ENCODE peak calls at places on chromosomes 7 and 10, in six cellular contexts. A, X, J, O, W and S are unnamed samples.

GRCh38 chr10:132282667-132283603 is 24.8 kb downstream of the STK32C start:
- DNase-seq in A (no peak), X (no peak), J (no peak), O (no peak), W (no peak), S (no peak)

GRCh38 chr7:104534149-104534548 is 205.7 kb downstream of the LHFPL3 start:
- DNase-seq in A (no peak), X (no peak), J (no peak), O (no peak), W (no peak), S (no peak)

GRCh38 chr7:103540986-103541385 is 95.0 kb upstream of the SLC26A5 start:
- DNase-seq in A (no peak), X (no peak), J (no peak), O (no peak), W (no peak), S (no peak)

GRCh38 chr7:128697301-128697905 is 25.3 kb downstream of the GARIN1A start:
- DNase-seq in A (no peak), X (peak), J (no peak), O (peak), W (peak), S (no peak)

GRCh38 chr10:28327494-28327886 is 24.6 kb upstream of the MPP7 start:
- DNase-seq in A (no peak), X (no peak), J (no peak), O (no peak), W (no peak), S (no peak)

GRCh38 chr7:117270371-117270770 is 52.5 kb downstream of the WNT2 start:
- DNase-seq in A (no peak), X (no peak), J (no peak), O (no peak), W (no peak), S (no peak)

GRCh38 chr7:9937944-9938631 is 1035.6 kb upstream of the PHF14 start:
- DNase-seq in A (no peak), X (no peak), J (no peak), O (no peak), W (no peak), S (no peak)

GRCh38 chr10:11602919-11603523 is 8.4 kb downstream of the USP6NL start:
- DNase-seq in A (peak), X (no peak), J (peak), O (peak), W (no peak), S (no peak)

GRCh38 chr10:91357497-91357896 is 52.6 kb upstream of the HECTD2 start:
- DNase-seq in A (no peak), X (no peak), J (no peak), O (no peak), W (no peak), S (no peak)

GRCh38 chr10:29240991-29241660 is 47.7 kb upstream of the LYZL1 start:
- DNase-seq in A (no peak), X (no peak), J (no peak), O (no peak), W (no peak), S (no peak)

GRCh38 chr10:33487014-33487776 is 152.7 kb upstream of the NRP1 start:
- DNase-seq in A (no peak), X (no peak), J (no peak), O (no peak), W (no peak), S (no peak)

GRCh38 chr10:132104062-132104461 is 38.3 kb downstream of the JAKMIP3 start:
- DNase-seq in A (no peak), X (no peak), J (no peak), O (no peak), W (no peak), S (no peak)

GRCh38 chr7:125338110-125338509 is 408.5 kb upstream of the POT1 start:
- DNase-seq in A (no peak), X (no peak), J (no peak), O (no peak), W (no peak), S (no peak)

GRCh38 chr10:49112098-49112497 is 3.2 kb downstream of the VSTM4 start:
- DNase-seq in A (no peak), X (no peak), J (no peak), O (no peak), W (no peak), S (peak)

GRCh38 chr7:156616269-156617202 is 24.0 kb upstream of the RNF32 start:
- DNase-seq in A (no peak), X (peak), J (no peak), O (peak), W (peak), S (peak)

GRCh38 chr10:22158426-22158825 is 59.4 kb downstream of the EBLN1 start:
- DNase-seq in A (no peak), X (no peak), J (no peak), O (no peak), W (no peak), S (no peak)

GRCh38 chr10:90286941-90287340 is 570.9 kb downstream of the HTR7 start:
- DNase-seq in A (no peak), X (no peak), J (no peak), O (no peak), W (no peak), S (no peak)

GRCh38 chr10:114336823-114337509 is 67.3 kb downstream of the AFAP1L2 start:
- DNase-seq in A (no peak), X (no peak), J (no peak), O (no peak), W (no peak), S (no peak)

GRCh38 chr7:85474234-85474633 is 287.4 kb upstream of the SEMA3D start:
- DNase-seq in A (no peak), X (no peak), J (peak), O (no peak), W (no peak), S (no peak)

GRCh38 chr10:102752934-102753664 is 9.4 kb downstream of the WBP1L start:
- DNase-seq in A (no peak), X (no peak), J (peak), O (peak), W (peak), S (no peak)

GRCh38 chr7:142353147-142354058 is 95.5 kb upstream of the PRSS58 start:
- DNase-seq in A (no peak), X (no peak), J (no peak), O (no peak), W (no peak), S (no peak)

GRCh38 chr7:91249506-91250233 is 14.6 kb upstream of the FZD1 start:
- DNase-seq in A (no peak), X (no peak), J (no peak), O (no peak), W (no peak), S (no peak)
- TF ChIP-seq ATF3 in A (no peak), X (no peak), J (no peak), O (no peak), W (no peak), S (no peak)

DNA sequence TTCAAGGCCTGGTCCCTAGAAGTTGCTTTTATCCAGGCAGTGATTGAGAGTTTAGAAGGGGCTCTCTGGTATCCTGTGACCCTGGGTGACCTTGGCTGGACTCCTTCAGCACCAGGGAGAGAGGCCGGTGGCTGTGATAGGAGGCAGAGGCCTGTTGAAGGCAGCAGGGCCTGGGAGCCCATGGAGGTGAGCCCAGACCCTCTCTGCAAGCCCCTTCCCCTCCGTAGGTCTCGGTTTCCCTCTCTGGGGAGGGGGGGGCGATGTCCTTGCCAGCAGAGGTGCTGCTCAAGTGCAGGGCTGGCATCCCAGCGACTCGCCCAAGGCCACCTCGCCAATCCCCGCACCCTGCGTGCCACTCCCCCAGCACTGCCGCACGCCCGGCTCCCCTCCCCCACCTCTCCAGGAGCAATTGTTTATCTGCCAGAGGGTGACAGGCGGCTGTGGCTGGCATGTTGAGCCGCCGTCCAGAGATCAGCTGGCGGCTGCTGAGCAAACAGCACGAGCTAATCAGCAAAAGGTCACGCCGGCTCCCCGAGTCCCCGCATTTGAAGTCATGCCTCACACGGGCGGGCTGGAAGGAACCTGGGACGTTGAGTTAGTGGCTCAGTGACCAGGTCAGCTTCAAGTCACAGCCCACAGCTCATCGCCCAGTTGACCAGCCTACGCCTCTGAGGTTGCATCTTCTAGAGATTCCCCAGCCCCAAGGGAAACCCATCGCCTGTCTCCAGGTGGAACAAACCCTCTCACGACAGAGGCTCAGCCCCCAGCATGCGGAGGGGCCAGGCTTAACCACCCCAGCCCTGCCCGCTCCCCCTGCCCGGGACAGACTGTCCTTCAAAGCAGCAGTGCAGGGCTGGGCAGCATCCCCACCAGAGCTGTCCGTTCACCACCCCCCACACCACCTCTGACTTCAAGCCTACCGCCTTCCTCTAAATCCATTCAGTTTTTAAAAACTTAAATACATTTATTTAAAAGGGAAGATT is 43.7 kb downstream of the ELFN1 start:
- DNase-seq in A (no peak), X (peak), J (no peak), O (peak), W (no peak), S (no peak)
- TF ChIP-seq SP1 in A (no peak), X (no peak), J (no peak), O (peak), W (no peak), S (no peak)

DNA sequence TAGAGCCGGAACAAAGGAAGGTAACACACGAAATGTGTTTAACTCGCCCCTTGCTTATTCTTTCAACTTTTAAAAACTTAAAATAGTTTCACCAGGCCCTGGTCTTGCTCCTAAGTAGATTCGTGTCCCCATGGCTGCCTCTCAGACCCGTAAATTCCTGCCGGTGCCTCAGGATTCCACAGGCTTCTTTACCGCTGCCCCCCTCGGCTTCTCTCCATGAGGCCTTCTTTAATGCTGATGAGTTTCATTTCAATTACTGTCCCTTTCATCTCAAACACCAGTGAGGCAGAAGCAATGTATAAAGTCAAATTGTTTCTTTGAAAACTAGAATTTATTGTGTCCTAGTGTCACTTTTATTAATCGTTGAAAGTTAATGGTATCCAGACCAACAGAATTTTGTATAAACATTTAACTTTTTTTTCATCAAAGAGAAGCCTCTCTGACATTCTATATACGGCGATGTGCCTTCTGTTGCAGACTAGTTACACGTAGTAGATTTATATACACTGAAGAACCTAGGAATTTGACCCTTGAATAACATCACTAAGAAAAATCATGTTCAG is 225.2 kb downstream of the C7orf25 start:
- DNase-seq in A (no peak), X (peak), J (no peak), O (no peak), W (no peak), S (peak)
- TF ChIP-seq ATF3 in A (no peak), X (no peak), J (no peak), O (no peak), W (no peak), S (no peak)

GRCh38 chr10:77844713-77845454 is 81.7 kb downstream of the DLG5 start:
- DNase-seq in A (peak), X (no peak), J (no peak), O (no peak), W (no peak), S (no peak)
- TF ChIP-seq SP1 in A (peak), X (no peak), J (no peak), O (no peak), W (no peak), S (no peak)

DNA sequence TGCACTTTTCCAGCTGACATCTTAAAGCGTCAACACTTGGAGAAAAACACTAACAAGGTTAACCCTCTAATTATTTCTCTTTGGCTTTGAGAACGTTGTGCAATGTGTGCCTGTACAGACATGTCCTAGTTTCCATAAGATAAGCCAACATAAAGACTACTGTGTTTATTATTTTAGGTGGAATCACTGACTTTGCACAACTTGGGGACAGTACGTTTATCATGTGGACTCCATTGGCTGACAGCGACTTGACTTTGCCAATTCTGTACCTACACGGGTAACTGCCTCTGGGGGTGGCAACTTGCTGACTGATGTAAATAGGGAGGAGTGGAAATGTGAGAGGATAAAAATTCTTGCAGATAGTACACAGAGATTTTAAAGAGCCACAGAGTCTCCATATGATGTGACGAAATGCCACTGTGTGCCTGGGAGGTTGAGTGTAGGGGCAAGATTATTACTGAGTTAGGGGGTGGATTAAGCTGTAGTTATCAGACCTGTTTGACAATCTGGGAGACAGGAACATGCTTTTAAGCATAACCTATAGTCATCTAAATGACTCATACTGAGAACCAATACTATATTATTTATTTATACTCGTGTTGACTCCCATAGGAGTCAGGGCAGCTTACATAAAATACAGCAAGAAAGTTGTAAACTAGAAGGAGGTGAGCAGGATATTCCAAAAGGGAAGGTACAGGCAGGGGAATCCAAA is 21.0 kb downstream of the SLC13A4 start:
- DNase-seq in A (no peak), X (no peak), J (no peak), O (peak), W (no peak), S (no peak)
- TF ChIP-seq ATF3 in A (no peak), X (no peak), J (no peak), O (no peak), W (no peak), S (no peak)

GRCh38 chr10:16497911-16498310 is 23.8 kb downstream of the C1QL3 start:
- DNase-seq in A (no peak), X (no peak), J (no peak), O (no peak), W (no peak), S (no peak)
- TF ChIP-seq SP1 in A (no peak), X (no peak), J (no peak), O (no peak), W (no peak), S (no peak)

DNA sequence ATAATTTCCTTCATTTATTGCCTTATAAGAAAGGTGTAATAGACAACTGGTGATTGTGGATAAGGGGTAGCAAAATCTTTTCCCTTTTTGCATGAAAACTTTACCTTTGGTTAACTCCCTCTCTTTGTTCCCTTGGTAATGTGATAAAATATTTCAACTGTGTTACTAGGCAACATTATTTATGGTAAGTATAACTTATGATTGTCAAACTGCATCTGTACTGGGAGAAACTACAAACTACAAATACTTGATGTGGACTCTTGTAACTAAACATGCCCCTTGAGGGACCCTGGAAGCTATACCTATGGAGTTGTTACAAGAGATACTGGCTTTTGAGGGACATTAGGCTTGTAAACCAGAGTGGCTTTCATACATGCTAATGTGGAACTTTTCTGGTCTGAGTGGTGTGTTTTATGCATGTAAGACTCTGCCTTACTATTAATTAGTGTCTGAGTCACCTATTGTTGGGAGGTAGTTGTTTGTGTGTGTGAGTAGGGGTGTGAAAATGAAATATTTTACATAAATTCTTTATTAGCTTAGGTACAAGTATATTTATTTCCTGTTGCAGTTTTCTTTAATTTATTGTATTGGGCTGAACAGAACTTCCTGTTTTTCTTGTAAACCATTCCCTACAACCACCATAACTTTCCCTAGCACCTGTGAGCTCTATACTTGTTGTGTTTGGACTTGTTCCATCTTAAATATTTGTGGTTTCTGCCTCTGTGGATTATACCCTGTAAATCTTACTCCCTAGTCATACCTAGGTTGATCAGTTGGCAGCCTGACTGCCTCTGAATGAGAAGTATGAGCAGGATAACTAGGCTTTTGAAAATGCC is 49.8 kb downstream of the STK31 start:
- DNase-seq in A (peak), X (no peak), J (no peak), O (no peak), W (no peak), S (no peak)
- TF ChIP-seq ATF3 in A (no peak), X (no peak), J (no peak), O (no peak), W (no peak), S (no peak)